ENCODE peak calls at places on chromosomes 16 and 17, in six cellular contexts. One of them, this sample, is unnamed.
A peak's percentile ranks its signal among the peaks of the same experiment; 100 is the strongest.

GRCh38 chr17:18966831-18967624 is 15.1 kb downstream of the SLC5A10 start:
- DNase-seq in MM.1S: no peak
- DNase-seq in fibroblast of pulmonary artery: peak; percentile 34
- DNase-seq in cardiac fibroblast: no peak
- DNase-seq in vagina: no peak
- DNase-seq in Peyer's patch: no peak
- DNase-seq in this sample: no peak

GRCh38 chr16:73878616-73879015 is 418.0 kb upstream of the PSMD7 start:
- DNase-seq in fibroblast of pulmonary artery: peak; percentile 85
- DNase-seq in MM.1S: peak; percentile 24
- DNase-seq in cardiac fibroblast: peak; percentile 83
- DNase-seq in vagina: no peak
- DNase-seq in Peyer's patch: no peak
- DNase-seq in this sample: peak; percentile 29

GRCh38 chr17:75364078-75364477 is 41.4 kb downstream of the GRB2 start:
- DNase-seq in MM.1S: no peak
- DNase-seq in cardiac fibroblast: peak; percentile 76
- DNase-seq in Peyer's patch: no peak
- DNase-seq in vagina: no peak
- DNase-seq in fibroblast of pulmonary artery: peak; percentile 62
- DNase-seq in this sample: peak; percentile 64

GRCh38 chr16:3170440-3171180 is 17.4 kb upstream of the OR1F1 start:
- DNase-seq in MM.1S: no peak
- DNase-seq in Peyer's patch: no peak
- DNase-seq in fibroblast of pulmonary artery: no peak
- DNase-seq in cardiac fibroblast: peak; percentile 16
- DNase-seq in vagina: no peak
- DNase-seq in this sample: no peak

GRCh38 chr17:9219631-9220415 is 198.5 kb downstream of the NTN1 start:
- DNase-seq in cardiac fibroblast: no peak
- DNase-seq in MM.1S: no peak
- DNase-seq in vagina: no peak
- DNase-seq in Peyer's patch: no peak
- DNase-seq in fibroblast of pulmonary artery: no peak
- DNase-seq in this sample: no peak

GRCh38 chr16:14449790-14450463 is 180.1 kb downstream of the PARN start:
- DNase-seq in cardiac fibroblast: peak; percentile 70
- DNase-seq in vagina: no peak
- DNase-seq in MM.1S: no peak
- DNase-seq in Peyer's patch: no peak
- DNase-seq in fibroblast of pulmonary artery: peak; percentile 89
- DNase-seq in this sample: peak; percentile 20

GRCh38 chr16:23701045-23701444 is 12.0 kb downstream of the ERN2 start:
- DNase-seq in MM.1S: no peak
- DNase-seq in vagina: no peak
- DNase-seq in cardiac fibroblast: no peak
- DNase-seq in Peyer's patch: no peak
- DNase-seq in fibroblast of pulmonary artery: no peak
- DNase-seq in this sample: no peak

GRCh38 chr16:19607610-19608280 is 52.2 kb downstream of the VPS35L start:
- DNase-seq in cardiac fibroblast: peak; percentile 20
- DNase-seq in Peyer's patch: no peak
- DNase-seq in MM.1S: no peak
- DNase-seq in fibroblast of pulmonary artery: peak; percentile 35
- DNase-seq in vagina: no peak
- DNase-seq in this sample: no peak

GRCh38 chr17:29836643-29837042 is 93.4 kb downstream of the SSH2 start:
- DNase-seq in fibroblast of pulmonary artery: peak; percentile 23
- DNase-seq in MM.1S: no peak
- DNase-seq in vagina: no peak
- DNase-seq in Peyer's patch: no peak
- DNase-seq in cardiac fibroblast: no peak
- DNase-seq in this sample: no peak

GRCh38 chr17:7579001-7579838 is at the start of gene CD68:
- DNase-seq in cardiac fibroblast: peak; percentile 96
- DNase-seq in fibroblast of pulmonary artery: peak; percentile 90
- DNase-seq in MM.1S: peak; percentile 81
- DNase-seq in Peyer's patch: peak; percentile 75
- DNase-seq in vagina: no peak
- DNase-seq in this sample: peak; percentile 88

GRCh38 chr16:57956270-57956808 is 14.6 kb downstream of the CNGB1 start:
- DNase-seq in fibroblast of pulmonary artery: no peak
- DNase-seq in MM.1S: no peak
- DNase-seq in Peyer's patch: no peak
- DNase-seq in cardiac fibroblast: no peak
- DNase-seq in vagina: no peak
- DNase-seq in this sample: no peak

GRCh38 chr17:55344514-55344997 is 77.1 kb downstream of the MMD start:
- DNase-seq in Peyer's patch: no peak
- DNase-seq in fibroblast of pulmonary artery: no peak
- DNase-seq in MM.1S: no peak
- DNase-seq in cardiac fibroblast: no peak
- DNase-seq in vagina: no peak
- DNase-seq in this sample: no peak

GRCh38 chr16:31134625-31135534 is 647 bp downstream of the PRSS8 start:
- DNase-seq in fibroblast of pulmonary artery: no peak
- DNase-seq in cardiac fibroblast: peak; percentile 16
- DNase-seq in Peyer's patch: no peak
- DNase-seq in MM.1S: no peak
- DNase-seq in vagina: no peak
- DNase-seq in this sample: no peak

GRCh38 chr16:78639775-78640174 is 540.3 kb downstream of the WWOX start:
- DNase-seq in fibroblast of pulmonary artery: no peak
- DNase-seq in cardiac fibroblast: no peak
- DNase-seq in MM.1S: peak; percentile 70
- DNase-seq in Peyer's patch: no peak
- DNase-seq in vagina: no peak
- DNase-seq in this sample: no peak

GRCh38 chr16:83305092-83305491 is 502.7 kb upstream of the HSBP1 start:
- DNase-seq in MM.1S: no peak
- DNase-seq in Peyer's patch: no peak
- DNase-seq in cardiac fibroblast: peak; percentile 91
- DNase-seq in vagina: no peak
- DNase-seq in fibroblast of pulmonary artery: peak; percentile 92
- DNase-seq in this sample: no peak

GRCh38 chr17:9212376-9213310 is 191.3 kb downstream of the NTN1 start:
- DNase-seq in cardiac fibroblast: no peak
- DNase-seq in fibroblast of pulmonary artery: no peak
- DNase-seq in Peyer's patch: no peak
- DNase-seq in MM.1S: no peak
- DNase-seq in vagina: no peak
- DNase-seq in this sample: no peak

GRCh38 chr17:77746901-77747620 is 211.4 kb upstream of the TNRC6C start:
- DNase-seq in cardiac fibroblast: no peak
- DNase-seq in vagina: no peak
- DNase-seq in MM.1S: no peak
- DNase-seq in fibroblast of pulmonary artery: no peak
- DNase-seq in Peyer's patch: no peak
- DNase-seq in this sample: no peak

GRCh38 chr16:89275837-89276720 is 58.6 kb downstream of the ZNF778 start:
- DNase-seq in Peyer's patch: no peak
- DNase-seq in MM.1S: no peak
- DNase-seq in cardiac fibroblast: no peak
- DNase-seq in vagina: no peak
- DNase-seq in fibroblast of pulmonary artery: no peak
- DNase-seq in this sample: no peak

GRCh38 chr17:29412780-29413565 is 22.8 kb downstream of the TAOK1 start:
- DNase-seq in vagina: no peak
- DNase-seq in fibroblast of pulmonary artery: peak; percentile 54
- DNase-seq in cardiac fibroblast: peak; percentile 80
- DNase-seq in MM.1S: no peak
- DNase-seq in Peyer's patch: no peak
- DNase-seq in this sample: no peak

GRCh38 chr16:22291860-22292692 is 5.1 kb upstream of the POLR3E start:
- DNase-seq in MM.1S: no peak
- DNase-seq in fibroblast of pulmonary artery: peak; percentile 56
- DNase-seq in cardiac fibroblast: peak; percentile 33
- DNase-seq in Peyer's patch: no peak
- DNase-seq in vagina: no peak
- DNase-seq in this sample: no peak

GRCh38 chr17:64723781-64724180 is 61.7 kb upstream of the SMURF2 start:
- DNase-seq in cardiac fibroblast: peak; percentile 47
- DNase-seq in Peyer's patch: no peak
- DNase-seq in vagina: no peak
- DNase-seq in fibroblast of pulmonary artery: peak; percentile 26
- DNase-seq in MM.1S: no peak
- DNase-seq in this sample: no peak

GRCh38 chr17:33090806-33091205 is 99.2 kb downstream of the SPACA3 start:
- DNase-seq in Peyer's patch: no peak
- DNase-seq in MM.1S: no peak
- DNase-seq in vagina: no peak
- DNase-seq in cardiac fibroblast: no peak
- DNase-seq in fibroblast of pulmonary artery: no peak
- DNase-seq in this sample: no peak

GRCh38 chr17:31294231-31294630 is 2.8 kb downstream of the OMG start:
- DNase-seq in vagina: no peak
- DNase-seq in fibroblast of pulmonary artery: no peak
- DNase-seq in Peyer's patch: no peak
- DNase-seq in cardiac fibroblast: no peak
- DNase-seq in MM.1S: no peak
- DNase-seq in this sample: no peak

GRCh38 chr16:70157105-70157476 is 16.5 kb upstream of the CLEC18C start:
- DNase-seq in vagina: no peak
- DNase-seq in MM.1S: no peak
- DNase-seq in fibroblast of pulmonary artery: no peak
- DNase-seq in Peyer's patch: no peak
- DNase-seq in cardiac fibroblast: no peak
- DNase-seq in this sample: no peak

GRCh38 chr17:28038802-28039600 is 3.5 kb upstream of the NLK start:
- DNase-seq in MM.1S: no peak
- DNase-seq in fibroblast of pulmonary artery: peak; percentile 45
- DNase-seq in vagina: no peak
- DNase-seq in Peyer's patch: no peak
- DNase-seq in cardiac fibroblast: peak; percentile 71
- DNase-seq in this sample: no peak

GRCh38 chr17:73324711-73325526 is 13.1 kb upstream of the CDC42EP4 start:
- DNase-seq in Peyer's patch: no peak
- DNase-seq in vagina: no peak
- DNase-seq in cardiac fibroblast: no peak
- DNase-seq in MM.1S: no peak
- DNase-seq in fibroblast of pulmonary artery: no peak
- DNase-seq in this sample: no peak

GRCh38 chr16:23679986-23680336 is 1.3 kb downstream of the PLK1 start:
- DNase-seq in fibroblast of pulmonary artery: no peak
- DNase-seq in MM.1S: peak; percentile 38
- DNase-seq in cardiac fibroblast: no peak
- DNase-seq in vagina: no peak
- DNase-seq in Peyer's patch: no peak
- DNase-seq in this sample: no peak

GRCh38 chr17:69574257-69575197 is 160.0 kb downstream of the MAP2K6 start:
- DNase-seq in Peyer's patch: no peak
- DNase-seq in fibroblast of pulmonary artery: peak; percentile 57
- DNase-seq in vagina: no peak
- DNase-seq in MM.1S: no peak
- DNase-seq in cardiac fibroblast: peak; percentile 44
- DNase-seq in this sample: no peak

GRCh38 chr16:31143889-31144148 is 6.0 kb downstream of the PRSS36 start:
- DNase-seq in MM.1S: no peak
- DNase-seq in fibroblast of pulmonary artery: no peak
- DNase-seq in vagina: no peak
- DNase-seq in Peyer's patch: no peak
- DNase-seq in cardiac fibroblast: no peak
- DNase-seq in this sample: no peak

GRCh38 chr17:34383225-34383615 is 20.2 kb upstream of the CCL1 start:
- DNase-seq in MM.1S: no peak
- DNase-seq in fibroblast of pulmonary artery: no peak
- DNase-seq in vagina: no peak
- DNase-seq in cardiac fibroblast: no peak
- DNase-seq in Peyer's patch: no peak
- DNase-seq in this sample: no peak
- H3K4me3 ChIP-seq in MM.1S: no peak overlapping the region
- H3K4me3 ChIP-seq in fibroblast of pulmonary artery: no peak overlapping the region
- H3K4me3 ChIP-seq in vagina: no peak overlapping the region
- H3K4me3 ChIP-seq in cardiac fibroblast: no peak overlapping the region
- H3K4me3 ChIP-seq in Peyer's patch: no peak overlapping the region
- H3K4me3 ChIP-seq in this sample: no peak overlapping the region

GRCh38 chr17:82668024-82668630 is 19.9 kb upstream of the WDR45B start:
- DNase-seq in Peyer's patch: no peak
- DNase-seq in cardiac fibroblast: no peak
- DNase-seq in MM.1S: no peak
- DNase-seq in fibroblast of pulmonary artery: no peak
- DNase-seq in vagina: no peak
- DNase-seq in this sample: no peak

GRCh38 chr17:82666931-82667667 is 18.9 kb upstream of the WDR45B start:
- DNase-seq in Peyer's patch: no peak
- DNase-seq in fibroblast of pulmonary artery: no peak
- DNase-seq in vagina: no peak
- DNase-seq in cardiac fibroblast: no peak
- DNase-seq in MM.1S: no peak
- DNase-seq in this sample: no peak

GRCh38 chr17:82667668-82668000 is 19.4 kb upstream of the WDR45B start:
- DNase-seq in vagina: no peak
- DNase-seq in MM.1S: no peak
- DNase-seq in Peyer's patch: no peak
- DNase-seq in cardiac fibroblast: no peak
- DNase-seq in fibroblast of pulmonary artery: no peak
- DNase-seq in this sample: no peak

GRCh38 chr17:82670661-82671060 is 22.4 kb upstream of the WDR45B start:
- DNase-seq in cardiac fibroblast: no peak
- DNase-seq in fibroblast of pulmonary artery: no peak
- DNase-seq in MM.1S: no peak
- DNase-seq in vagina: no peak
- DNase-seq in Peyer's patch: no peak
- DNase-seq in this sample: no peak

DNA sequence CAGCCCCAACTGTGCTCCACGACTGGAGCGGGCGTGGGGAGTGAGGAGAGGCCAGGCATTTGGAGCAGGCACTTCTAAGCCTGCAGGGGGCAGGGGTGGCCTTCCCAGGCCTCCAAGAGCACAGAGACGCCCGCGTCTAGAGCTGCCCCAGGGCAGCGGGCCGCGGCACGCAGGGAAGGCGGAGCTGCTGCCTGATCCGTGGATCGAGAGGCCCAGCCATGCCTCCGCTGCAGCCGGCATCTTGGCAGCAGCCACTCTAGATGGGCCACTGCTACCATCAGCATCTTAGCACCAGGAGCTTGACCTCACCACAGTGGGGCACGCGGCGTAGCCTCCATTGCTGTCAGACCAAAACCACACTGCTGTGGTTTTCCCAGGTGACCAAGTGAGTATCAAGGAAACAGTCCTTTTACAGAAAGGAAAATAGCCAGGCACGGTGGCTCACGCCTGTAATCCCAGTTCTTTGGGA is 20.4 kb upstream of the WDR45B start:
- DNase-seq in cardiac fibroblast: no peak
- DNase-seq in MM.1S: no peak
- DNase-seq in fibroblast of pulmonary artery: peak; percentile 25
- DNase-seq in Peyer's patch: no peak
- DNase-seq in vagina: no peak
- DNase-seq in this sample: no peak
- TF ChIP-seq CTCF in cardiac fibroblast: no peak
- TF ChIP-seq CTCF in MM.1S: no peak
- TF ChIP-seq CTCF in fibroblast of pulmonary artery: peak; percentile 24
- TF ChIP-seq CTCF in Peyer's patch: no peak
- TF ChIP-seq CTCF in vagina: no peak
- TF ChIP-seq CTCF in this sample: peak; percentile 79

GRCh38 chr17:59424331-59424730 is 92.9 kb downstream of the YPEL2 start:
- DNase-seq in vagina: no peak
- DNase-seq in fibroblast of pulmonary artery: no peak
- DNase-seq in Peyer's patch: no peak
- DNase-seq in MM.1S: peak; percentile 41
- DNase-seq in cardiac fibroblast: no peak
- DNase-seq in this sample: no peak
- H3K4me3 ChIP-seq in vagina: no peak overlapping the region
- H3K4me3 ChIP-seq in fibroblast of pulmonary artery: no peak overlapping the region
- H3K4me3 ChIP-seq in Peyer's patch: no peak overlapping the region
- H3K4me3 ChIP-seq in MM.1S: peak overlapping the region; percentile 2
- H3K4me3 ChIP-seq in cardiac fibroblast: no peak overlapping the region
- H3K4me3 ChIP-seq in this sample: no peak overlapping the region

GRCh38 chr17:60392042-60392844 is at the start of gene USP32:
- DNase-seq in cardiac fibroblast: peak; percentile 98
- DNase-seq in vagina: peak; percentile 97
- DNase-seq in Peyer's patch: peak; percentile 99
- DNase-seq in MM.1S: peak; percentile 95
- DNase-seq in fibroblast of pulmonary artery: peak; percentile 99
- DNase-seq in this sample: peak; percentile 67
- TF ChIP-seq CTCF in cardiac fibroblast: no peak
- TF ChIP-seq CTCF in vagina: no peak
- TF ChIP-seq CTCF in Peyer's patch: peak; percentile 7
- TF ChIP-seq CTCF in MM.1S: peak; percentile 37
- TF ChIP-seq CTCF in fibroblast of pulmonary artery: no peak
- TF ChIP-seq CTCF in this sample: peak; percentile 12

This sample was measured in epithelial cell of proximal tubule.